ENCODE peak calls at places on chromosome 7, in eight cellular contexts. L, H, N, Z, V, W, A and Q are unnamed samples.

GRCh38 chr7:25186436-25186835 is 41.9 kb downstream of the NPVF start:
- DNase-seq in N (no peak), W (no peak), A (no peak), L (no peak), V (no peak), H (no peak), Z (no peak), Q (no peak)

GRCh38 chr7:157668221-157668883 is 331.5 kb downstream of the DNAJB6 start:
- DNase-seq in Z (no peak), N (no peak), W (no peak), A (no peak), V (no peak), L (no peak), H (no peak), Q (no peak)

GRCh38 chr7:116166167-116166566 is 44.2 kb upstream of the TES start:
- DNase-seq in H (no peak), Z (no peak), N (peak), V (no peak), L (no peak), A (no peak), W (no peak), Q (no peak)

GRCh38 chr7:109844362-109844761 is 1246.6 kb upstream of the LRRN3 start:
- DNase-seq in W (peak), N (peak), L (no peak), V (no peak), H (no peak), Z (no peak), A (no peak), Q (peak)

GRCh38 chr7:41732279-41733062 is 29.6 kb upstream of the INHBA start:
- DNase-seq in N (peak), Z (peak), V (no peak), L (no peak), W (peak), H (no peak), A (no peak), Q (no peak)

GRCh38 chr7:70177166-70177565 is 578.9 kb downstream of the AUTS2 start:
- DNase-seq in Z (no peak), H (no peak), W (no peak), L (no peak), A (no peak), V (peak), N (peak), Q (no peak)

GRCh38 chr7:38686888-38687287 is 55.7 kb upstream of the AMPH start:
- DNase-seq in W (no peak), A (no peak), H (no peak), L (no peak), N (no peak), V (peak), Z (no peak), Q (no peak)

GRCh38 chr7:137086896-137087295 is 218.4 kb downstream of the CHRM2 start:
- DNase-seq in L (no peak), H (no peak), Z (no peak), A (no peak), W (no peak), V (no peak), N (no peak), Q (no peak)

GRCh38 chr7:36236073-36236472 is 83.0 kb downstream of the EEPD1 start:
- DNase-seq in V (no peak), H (no peak), A (no peak), Z (no peak), W (no peak), N (no peak), L (no peak), Q (no peak)

GRCh38 chr7:21568762-21569161 is 25.9 kb downstream of the DNAH11 start:
- DNase-seq in L (no peak), Z (no peak), H (peak), V (no peak), N (no peak), W (peak), A (no peak), Q (no peak)

GRCh38 chr7:40175725-40176510 is 41.1 kb downstream of the SUGCT start:
- DNase-seq in Z (no peak), N (peak), L (no peak), V (no peak), W (peak), H (no peak), A (no peak), Q (no peak)

GRCh38 chr7:35268953-35269352 is 15.1 kb upstream of the TBX20 start:
- DNase-seq in V (no peak), Z (no peak), W (no peak), N (no peak), A (no peak), H (no peak), L (no peak), Q (no peak)

GRCh38 chr7:44846816-44847508 is 925 bp downstream of the H2AZ2 start:
- DNase-seq in V (no peak), H (no peak), Z (no peak), W (no peak), L (no peak), A (no peak), N (no peak), Q (no peak)

GRCh38 chr7:51309361-51310130 is 7.1 kb downstream of the COBL start:
- DNase-seq in A (no peak), W (no peak), V (no peak), L (no peak), H (no peak), Z (no peak), N (no peak), Q (no peak)

GRCh38 chr7:130972201-130972600 is 238.2 kb upstream of the KLF14 start:
- DNase-seq in W (no peak), L (no peak), V (no peak), H (no peak), N (no peak), Z (no peak), A (no peak), Q (no peak)

GRCh38 chr7:30159698-30160143 is 24.9 kb downstream of the MTURN start:
- DNase-seq in A (no peak), V (no peak), W (peak), N (peak), Z (peak), H (no peak), L (no peak), Q (no peak)

GRCh38 chr7:70037171-70037933 is 439.1 kb downstream of the AUTS2 start:
- DNase-seq in N (peak), V (no peak), A (no peak), W (no peak), H (no peak), L (no peak), Z (no peak), Q (no peak)

GRCh38 chr7:104174798-104175197 is 33.0 kb downstream of the ORC5 start:
- DNase-seq in N (no peak), A (no peak), L (no peak), H (no peak), W (no peak), Z (no peak), V (no peak), Q (no peak)

GRCh38 chr7:139775829-139776266 is 1.9 kb downstream of the HIPK2 start:
- DNase-seq in W (peak), N (peak), H (peak), L (peak), V (peak), Z (peak), A (no peak), Q (no peak)

GRCh38 chr7:30971440-30971839 is 7.7 kb downstream of the GHRHR start:
- DNase-seq in L (no peak), Z (no peak), N (no peak), W (no peak), H (no peak), A (no peak), V (no peak), Q (no peak)

GRCh38 chr7:76269895-76270294 is 32.6 kb upstream of the HSPB1 start:
- DNase-seq in W (no peak), V (no peak), L (no peak), N (peak), A (no peak), H (no peak), Z (no peak), Q (no peak)

GRCh38 chr7:76265299-76265698 is 37.2 kb upstream of the HSPB1 start:
- DNase-seq in Z (no peak), N (no peak), V (no peak), A (no peak), H (no peak), W (no peak), L (no peak), Q (no peak)

GRCh38 chr7:76267835-76268183 is 34.7 kb upstream of the HSPB1 start:
- DNase-seq in Z (no peak), A (no peak), V (no peak), L (no peak), H (no peak), W (no peak), N (no peak), Q (no peak)

GRCh38 chr7:76268376-76268775 is 34.1 kb upstream of the HSPB1 start:
- DNase-seq in L (no peak), Z (no peak), A (no peak), N (no peak), V (no peak), H (no peak), W (no peak), Q (no peak)

GRCh38 chr7:76267107-76267834 is 35.2 kb upstream of the HSPB1 start:
- DNase-seq in H (no peak), L (no peak), W (no peak), N (no peak), V (no peak), Z (no peak), A (no peak), Q (no peak)
- H3K4me3 ChIP-seq in H (no peak), L (no peak), W (peak), N (no peak), V (peak), Z (peak), A (peak), Q (no peak)

GRCh38 chr7:2110586-2111396 is 122.0 kb downstream of the MAD1L1 start:
- DNase-seq in H (no peak), Z (no peak), W (peak), N (peak), V (no peak), L (no peak), A (no peak), Q (no peak)
- H3K4me3 ChIP-seq in H (no peak), Z (no peak), W (peak), N (no peak), V (no peak), L (no peak), A (no peak), Q (no peak)

DNA sequence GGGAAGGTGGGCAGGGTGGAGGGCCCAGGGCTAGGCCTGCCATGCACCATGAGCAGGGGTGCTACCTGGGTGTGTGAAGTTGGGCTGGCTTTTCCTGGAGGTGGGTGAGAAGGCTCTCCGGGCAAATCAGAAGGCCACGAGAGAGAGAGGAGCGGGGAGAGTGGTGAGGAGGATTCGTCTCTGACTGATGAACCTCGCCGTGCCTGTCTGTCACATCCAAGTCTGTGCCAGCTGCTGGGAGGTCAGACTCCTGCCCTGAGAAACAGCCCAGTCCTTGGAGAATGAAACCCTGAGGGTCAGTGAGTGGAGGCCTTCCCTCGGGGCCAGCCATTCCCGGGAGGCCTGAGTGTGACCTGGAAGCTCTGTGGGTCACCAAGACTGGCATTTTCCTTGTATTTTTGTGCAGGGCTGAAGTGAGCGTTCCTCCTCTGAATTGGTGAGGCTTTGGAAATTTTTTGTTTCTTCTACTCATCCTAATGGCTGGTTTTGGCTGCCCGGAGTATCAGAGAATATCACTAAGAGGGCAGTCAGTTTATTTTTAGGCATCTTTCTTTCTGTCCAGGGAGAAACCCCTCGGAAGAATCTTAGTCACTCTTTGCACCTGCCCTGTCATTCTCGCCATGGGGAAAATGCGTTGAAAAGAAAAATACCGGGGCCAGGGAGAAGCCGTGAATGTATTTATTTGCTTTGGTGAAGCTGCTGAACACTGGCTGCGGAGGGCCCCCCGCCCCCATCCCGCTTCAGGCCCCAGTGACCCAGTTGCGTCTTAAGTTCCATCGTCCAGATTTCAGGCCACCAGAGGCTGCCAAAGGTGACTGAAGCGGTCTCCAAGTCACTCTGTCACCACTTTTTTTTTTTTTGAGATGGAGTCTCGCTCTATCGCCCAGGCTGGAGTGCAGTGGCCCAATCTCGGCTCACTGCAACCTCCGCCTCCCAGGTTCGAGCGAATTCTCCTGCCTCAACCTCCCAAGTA is 6.5 kb upstream of the AP5Z1 start:
- DNase-seq in A (no peak), W (no peak), V (no peak), H (no peak), Z (no peak), N (no peak), L (no peak), Q (no peak)
- H3K4me3 ChIP-seq in A (no peak), W (no peak), V (no peak), H (no peak), Z (no peak), N (no peak), L (no peak), Q (no peak)

GRCh38 chr7:65731129-65731528 is 141.7 kb upstream of the VKORC1L1 start:
- DNase-seq in L (no peak), H (no peak), W (no peak), Z (no peak), A (no peak), V (no peak), N (no peak), Q (no peak)

GRCh38 chr7:65731562-65732035 is 141.3 kb upstream of the VKORC1L1 start:
- DNase-seq in Z (peak), H (no peak), L (no peak), N (peak), W (peak), V (no peak), A (no peak), Q (no peak)
- H3K4me3 ChIP-seq in Z (peak), H (no peak), L (peak), N (peak), W (peak), V (peak), A (no peak), Q (peak)

GRCh38 chr7:106071356-106071998 is 40.6 kb downstream of the SYPL1 start:
- DNase-seq in L (peak), V (no peak), N (no peak), A (no peak), H (peak), W (no peak), Z (peak), Q (no peak)
- H3K4me3 ChIP-seq in L (peak), V (no peak), N (no peak), A (no peak), H (peak), W (no peak), Z (no peak), Q (no peak)